ENCODE peak calls at places on chromosomes 6 and 20, in eight cellular contexts. One of them, this sample, is unnamed.

GRCh38 chr20:11329271-11329670 is 588.4 kb upstream of the BTBD3 start:
- DNase-seq in CD8-positive, alpha-beta T cell: no peak
- DNase-seq in AG04450: no peak
- DNase-seq in lower lobe of right lung: no peak
- DNase-seq in upper lobe of right lung: no peak
- DNase-seq in coronary artery: no peak
- DNase-seq in fibroblast of the aortic adventitia: no peak
- DNase-seq in tibial artery: no peak
- DNase-seq in this sample: no peak

GRCh38 chr20:23926941-23927872 is 47.7 kb upstream of the CST5 start:
- DNase-seq in tibial artery: no peak
- DNase-seq in fibroblast of the aortic adventitia: peak
- DNase-seq in CD8-positive, alpha-beta T cell: no peak
- DNase-seq in AG04450: no peak
- DNase-seq in lower lobe of right lung: no peak
- DNase-seq in coronary artery: peak
- DNase-seq in upper lobe of right lung: no peak
- DNase-seq in this sample: no peak

GRCh38 chr20:64222273-64222672 is 33.3 kb upstream of the PCMTD2 start:
- DNase-seq in tibial artery: no peak
- DNase-seq in lower lobe of right lung: no peak
- DNase-seq in upper lobe of right lung: no peak
- DNase-seq in AG04450: no peak
- DNase-seq in CD8-positive, alpha-beta T cell: no peak
- DNase-seq in fibroblast of the aortic adventitia: no peak
- DNase-seq in coronary artery: no peak
- DNase-seq in this sample: no peak

GRCh38 chr20:21702553-21703467 is 2.7 kb upstream of the PAX1 start:
- DNase-seq in upper lobe of right lung: peak
- DNase-seq in coronary artery: no peak
- DNase-seq in AG04450: no peak
- DNase-seq in fibroblast of the aortic adventitia: peak
- DNase-seq in lower lobe of right lung: no peak
- DNase-seq in tibial artery: no peak
- DNase-seq in CD8-positive, alpha-beta T cell: no peak
- DNase-seq in this sample: peak

GRCh38 chr6:24257282-24257681 is 100.6 kb downstream of the DCDC2 start:
- DNase-seq in upper lobe of right lung: no peak
- DNase-seq in coronary artery: no peak
- DNase-seq in AG04450: no peak
- DNase-seq in lower lobe of right lung: no peak
- DNase-seq in CD8-positive, alpha-beta T cell: no peak
- DNase-seq in fibroblast of the aortic adventitia: no peak
- DNase-seq in tibial artery: no peak
- DNase-seq in this sample: no peak

GRCh38 chr6:3929281-3929798 is 80.2 kb downstream of the FAM50B start:
- DNase-seq in tibial artery: no peak
- DNase-seq in coronary artery: no peak
- DNase-seq in AG04450: no peak
- DNase-seq in CD8-positive, alpha-beta T cell: no peak
- DNase-seq in lower lobe of right lung: no peak
- DNase-seq in fibroblast of the aortic adventitia: peak
- DNase-seq in upper lobe of right lung: no peak
- DNase-seq in this sample: no peak

GRCh38 chr20:37827605-37828004 is 75.3 kb upstream of the VSTM2L start:
- DNase-seq in tibial artery: no peak
- DNase-seq in CD8-positive, alpha-beta T cell: no peak
- DNase-seq in coronary artery: no peak
- DNase-seq in lower lobe of right lung: no peak
- DNase-seq in upper lobe of right lung: no peak
- DNase-seq in AG04450: no peak
- DNase-seq in fibroblast of the aortic adventitia: no peak
- DNase-seq in this sample: no peak

GRCh38 chr6:131643262-131643631 is 6.1 kb downstream of the ENPP3 start:
- DNase-seq in lower lobe of right lung: no peak
- DNase-seq in CD8-positive, alpha-beta T cell: no peak
- DNase-seq in fibroblast of the aortic adventitia: no peak
- DNase-seq in AG04450: no peak
- DNase-seq in tibial artery: no peak
- DNase-seq in coronary artery: no peak
- DNase-seq in upper lobe of right lung: no peak
- DNase-seq in this sample: no peak

GRCh38 chr6:74100719-74101287 is 404.8 kb downstream of the CD109 start:
- DNase-seq in CD8-positive, alpha-beta T cell: no peak
- DNase-seq in AG04450: no peak
- DNase-seq in coronary artery: no peak
- DNase-seq in upper lobe of right lung: no peak
- DNase-seq in tibial artery: no peak
- DNase-seq in lower lobe of right lung: no peak
- DNase-seq in fibroblast of the aortic adventitia: peak
- DNase-seq in this sample: no peak

GRCh38 chr20:19887566-19888268 is 129.4 kb upstream of the NAA20 start:
- DNase-seq in CD8-positive, alpha-beta T cell: no peak
- DNase-seq in upper lobe of right lung: no peak
- DNase-seq in tibial artery: no peak
- DNase-seq in coronary artery: no peak
- DNase-seq in lower lobe of right lung: no peak
- DNase-seq in fibroblast of the aortic adventitia: peak
- DNase-seq in AG04450: no peak
- DNase-seq in this sample: no peak

GRCh38 chr6:52553719-52554118 is 23.1 kb downstream of the TRAM2 start:
- DNase-seq in coronary artery: no peak
- DNase-seq in lower lobe of right lung: no peak
- DNase-seq in fibroblast of the aortic adventitia: no peak
- DNase-seq in AG04450: no peak
- DNase-seq in tibial artery: peak
- DNase-seq in CD8-positive, alpha-beta T cell: no peak
- DNase-seq in upper lobe of right lung: no peak
- DNase-seq in this sample: no peak

GRCh38 chr20:57774951-57775350 is 65.1 kb upstream of the PMEPA1 start:
- DNase-seq in upper lobe of right lung: no peak
- DNase-seq in coronary artery: peak
- DNase-seq in AG04450: no peak
- DNase-seq in fibroblast of the aortic adventitia: no peak
- DNase-seq in tibial artery: no peak
- DNase-seq in CD8-positive, alpha-beta T cell: no peak
- DNase-seq in lower lobe of right lung: no peak
- DNase-seq in this sample: no peak

GRCh38 chr6:28336284-28337024 is 506 bp upstream of the ZSCAN31 start:
- DNase-seq in upper lobe of right lung: no peak
- DNase-seq in lower lobe of right lung: no peak
- DNase-seq in fibroblast of the aortic adventitia: peak
- DNase-seq in coronary artery: no peak
- DNase-seq in tibial artery: no peak
- DNase-seq in CD8-positive, alpha-beta T cell: peak
- DNase-seq in AG04450: no peak
- DNase-seq in this sample: no peak

GRCh38 chr6:106446287-106446885 is 85.9 kb downstream of the CRYBG1 start:
- DNase-seq in tibial artery: no peak
- DNase-seq in lower lobe of right lung: no peak
- DNase-seq in upper lobe of right lung: no peak
- DNase-seq in CD8-positive, alpha-beta T cell: no peak
- DNase-seq in AG04450: no peak
- DNase-seq in fibroblast of the aortic adventitia: peak
- DNase-seq in coronary artery: no peak
- DNase-seq in this sample: no peak

GRCh38 chr6:36340671-36341454 is 4.2 kb upstream of the BNIP5 start:
- DNase-seq in AG04450: no peak
- DNase-seq in lower lobe of right lung: peak
- DNase-seq in CD8-positive, alpha-beta T cell: peak
- DNase-seq in upper lobe of right lung: peak
- DNase-seq in tibial artery: peak
- DNase-seq in fibroblast of the aortic adventitia: peak
- DNase-seq in coronary artery: peak
- DNase-seq in this sample: peak
- H3K4me3 ChIP-seq in AG04450: peak
- H3K4me3 ChIP-seq in lower lobe of right lung: peak
- H3K4me3 ChIP-seq in CD8-positive, alpha-beta T cell: no peak
- H3K4me3 ChIP-seq in upper lobe of right lung: peak
- H3K4me3 ChIP-seq in tibial artery: peak
- H3K4me3 ChIP-seq in fibroblast of the aortic adventitia: no peak
- H3K4me3 ChIP-seq in coronary artery: peak
- H3K4me3 ChIP-seq in this sample: no peak

GRCh38 chr6:148761532-148761951 is 14.7 kb downstream of the UST start:
- DNase-seq in coronary artery: no peak
- DNase-seq in upper lobe of right lung: peak
- DNase-seq in fibroblast of the aortic adventitia: no peak
- DNase-seq in tibial artery: no peak
- DNase-seq in CD8-positive, alpha-beta T cell: peak
- DNase-seq in lower lobe of right lung: peak
- DNase-seq in AG04450: no peak
- DNase-seq in this sample: peak

GRCh38 chr6:148760568-148761531 is 14.0 kb downstream of the UST start:
- DNase-seq in coronary artery: no peak
- DNase-seq in lower lobe of right lung: peak
- DNase-seq in CD8-positive, alpha-beta T cell: peak
- DNase-seq in AG04450: peak
- DNase-seq in tibial artery: peak
- DNase-seq in upper lobe of right lung: no peak
- DNase-seq in fibroblast of the aortic adventitia: peak
- DNase-seq in this sample: peak

GRCh38 chr6:148757944-148758343 is 11.1 kb downstream of the UST start:
- DNase-seq in lower lobe of right lung: no peak
- DNase-seq in upper lobe of right lung: no peak
- DNase-seq in AG04450: no peak
- DNase-seq in coronary artery: no peak
- DNase-seq in fibroblast of the aortic adventitia: no peak
- DNase-seq in CD8-positive, alpha-beta T cell: no peak
- DNase-seq in tibial artery: no peak
- DNase-seq in this sample: no peak

GRCh38 chr6:148760143-148760505 is 13.3 kb downstream of the UST start:
- DNase-seq in CD8-positive, alpha-beta T cell: no peak
- DNase-seq in lower lobe of right lung: no peak
- DNase-seq in fibroblast of the aortic adventitia: no peak
- DNase-seq in AG04450: no peak
- DNase-seq in coronary artery: no peak
- DNase-seq in tibial artery: no peak
- DNase-seq in upper lobe of right lung: no peak
- DNase-seq in this sample: no peak

GRCh38 chr6:148758492-148758891 is 11.7 kb downstream of the UST start:
- DNase-seq in CD8-positive, alpha-beta T cell: no peak
- DNase-seq in lower lobe of right lung: no peak
- DNase-seq in coronary artery: no peak
- DNase-seq in upper lobe of right lung: no peak
- DNase-seq in AG04450: no peak
- DNase-seq in tibial artery: no peak
- DNase-seq in fibroblast of the aortic adventitia: no peak
- DNase-seq in this sample: peak
- H3K4me3 ChIP-seq in CD8-positive, alpha-beta T cell: no peak
- H3K4me3 ChIP-seq in lower lobe of right lung: no peak
- H3K4me3 ChIP-seq in coronary artery: no peak
- H3K4me3 ChIP-seq in upper lobe of right lung: no peak
- H3K4me3 ChIP-seq in AG04450: no peak
- H3K4me3 ChIP-seq in tibial artery: no peak
- H3K4me3 ChIP-seq in fibroblast of the aortic adventitia: no peak
- H3K4me3 ChIP-seq in this sample: no peak

DNA sequence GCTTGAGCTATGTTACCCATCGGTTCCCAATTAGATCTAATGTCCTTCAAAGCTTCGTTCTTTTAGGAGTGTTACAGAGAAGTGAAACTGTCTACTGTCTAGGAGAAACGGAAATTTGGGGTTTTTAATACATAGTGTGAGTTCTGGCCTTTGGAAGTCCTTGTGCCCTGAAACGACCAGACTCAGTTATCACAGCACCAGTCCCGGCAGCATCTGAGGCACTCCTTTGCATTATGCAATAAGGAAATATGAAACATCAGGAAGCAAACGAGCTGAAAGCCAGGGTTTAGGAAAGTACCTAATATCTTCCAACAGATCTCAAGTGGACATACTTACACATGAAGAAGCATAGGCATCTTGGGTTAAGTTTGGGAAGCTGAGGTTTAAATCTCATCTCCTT is 61.8 kb upstream of the ADGRF1 start:
- DNase-seq in AG04450: no peak
- DNase-seq in lower lobe of right lung: no peak
- DNase-seq in fibroblast of the aortic adventitia: peak
- DNase-seq in CD8-positive, alpha-beta T cell: no peak
- DNase-seq in upper lobe of right lung: no peak
- DNase-seq in tibial artery: no peak
- DNase-seq in coronary artery: no peak
- DNase-seq in this sample: no peak
- H3K4me3 ChIP-seq in AG04450: no peak
- H3K4me3 ChIP-seq in lower lobe of right lung: no peak
- H3K4me3 ChIP-seq in fibroblast of the aortic adventitia: no peak
- H3K4me3 ChIP-seq in CD8-positive, alpha-beta T cell: no peak
- H3K4me3 ChIP-seq in upper lobe of right lung: no peak
- H3K4me3 ChIP-seq in tibial artery: no peak
- H3K4me3 ChIP-seq in coronary artery: no peak
- H3K4me3 ChIP-seq in this sample: no peak

GRCh38 chr20:44725852-44726251 is 10.7 kb downstream of the CCN5 start:
- DNase-seq in upper lobe of right lung: no peak
- DNase-seq in AG04450: no peak
- DNase-seq in coronary artery: no peak
- DNase-seq in fibroblast of the aortic adventitia: no peak
- DNase-seq in CD8-positive, alpha-beta T cell: no peak
- DNase-seq in tibial artery: no peak
- DNase-seq in lower lobe of right lung: no peak
- DNase-seq in this sample: no peak

GRCh38 chr20:44731657-44732056 is 14.0 kb upstream of the KCNK15 start:
- DNase-seq in upper lobe of right lung: no peak
- DNase-seq in lower lobe of right lung: peak
- DNase-seq in AG04450: no peak
- DNase-seq in tibial artery: peak
- DNase-seq in CD8-positive, alpha-beta T cell: no peak
- DNase-seq in fibroblast of the aortic adventitia: no peak
- DNase-seq in coronary artery: no peak
- DNase-seq in this sample: peak

GRCh38 chr20:44727039-44727438 is 11.9 kb downstream of the CCN5 start:
- DNase-seq in fibroblast of the aortic adventitia: no peak
- DNase-seq in coronary artery: no peak
- DNase-seq in tibial artery: no peak
- DNase-seq in AG04450: no peak
- DNase-seq in upper lobe of right lung: no peak
- DNase-seq in CD8-positive, alpha-beta T cell: no peak
- DNase-seq in lower lobe of right lung: no peak
- DNase-seq in this sample: no peak

GRCh38 chr20:44730441-44730840 is 15.2 kb upstream of the KCNK15 start:
- DNase-seq in fibroblast of the aortic adventitia: peak
- DNase-seq in tibial artery: no peak
- DNase-seq in lower lobe of right lung: peak
- DNase-seq in upper lobe of right lung: no peak
- DNase-seq in coronary artery: no peak
- DNase-seq in AG04450: no peak
- DNase-seq in CD8-positive, alpha-beta T cell: no peak
- DNase-seq in this sample: no peak

GRCh38 chr20:44728835-44729342 is 13.7 kb downstream of the CCN5 start:
- DNase-seq in fibroblast of the aortic adventitia: peak
- DNase-seq in upper lobe of right lung: peak
- DNase-seq in CD8-positive, alpha-beta T cell: no peak
- DNase-seq in lower lobe of right lung: peak
- DNase-seq in coronary artery: peak
- DNase-seq in AG04450: no peak
- DNase-seq in tibial artery: peak
- DNase-seq in this sample: peak
- H3K4me3 ChIP-seq in fibroblast of the aortic adventitia: no peak
- H3K4me3 ChIP-seq in upper lobe of right lung: no peak
- H3K4me3 ChIP-seq in CD8-positive, alpha-beta T cell: no peak
- H3K4me3 ChIP-seq in lower lobe of right lung: no peak
- H3K4me3 ChIP-seq in coronary artery: peak
- H3K4me3 ChIP-seq in AG04450: no peak
- H3K4me3 ChIP-seq in tibial artery: no peak
- H3K4me3 ChIP-seq in this sample: no peak

This sample was measured in left lung.